ENCODE peak calls at places on chromosomes 2 and 18, in nine cellular contexts. J is kidney; C is CD4-positive, CD25-positive, alpha-beta regulatory T cell; N is memory B cell; U is stomach; X is NCI-H748 treated with DMSO at 0.1 percent for 48 hours; A is fibroblast of lung; S is globus pallidus; B is KG1. L is an unnamed sample.
A peak's percentile ranks its signal among the peaks of the same experiment; 100 is the strongest.

GRCh38 chr18:45997689-45998088 is 30.6 kb upstream of the EPG5 start:
- DNase-seq in S (no peak), A (no peak), B (no peak), J (no peak), U (no peak), N (no peak), X (no peak), C (peak; percentile 60), L (no peak)

GRCh38 chr2:74690571-74690970 is 36.5 kb downstream of the SEMA4F start:
- DNase-seq in A (peak; percentile 50), X (peak; percentile 44), U (no peak), N (no peak), C (peak; percentile 63), J (no peak), S (peak; percentile 47), B (peak; percentile 45), L (peak; percentile 29)

GRCh38 chr2:102735431-102736130 is 26.2 kb upstream of the TMEM182 start:
- DNase-seq in S (peak; percentile 3), U (peak; percentile 52), C (no peak), B (no peak), J (no peak), X (peak; percentile 7), N (no peak), A (peak; percentile 25), L (no peak)

GRCh38 chr18:13051159-13051558 is 60.0 kb downstream of the CEP192 start:
- DNase-seq in X (no peak), A (peak; percentile 19), U (no peak), C (no peak), N (no peak), J (no peak), S (no peak), B (no peak), L (no peak)

GRCh38 chr2:151280276-151280675 is 9.2 kb downstream of the NMI start:
- DNase-seq in J (no peak), N (no peak), S (no peak), C (no peak), B (no peak), U (no peak), X (no peak), A (peak; percentile 39), L (no peak)

GRCh38 chr18:26544459-26544858 is 3.9 kb downstream of the KCTD1 start:
- DNase-seq in X (no peak), S (no peak), A (no peak), C (no peak), U (no peak), N (no peak), B (no peak), J (no peak), L (no peak)

GRCh38 chr2:37786153-37786809 is 114.8 kb upstream of the CDC42EP3 start:
- DNase-seq in B (no peak), U (no peak), N (no peak), C (no peak), J (no peak), S (no peak), X (no peak), A (no peak), L (no peak)

GRCh38 chr2:46978696-46979095 is 63.1 kb upstream of the MCFD2 start:
- DNase-seq in A (no peak), B (no peak), N (no peak), U (no peak), S (no peak), C (peak; percentile 78), X (no peak), J (no peak), L (no peak)

GRCh38 chr18:49564435-49564834 is 2.6 kb downstream of the LIPG start:
- DNase-seq in X (no peak), A (no peak), B (no peak), U (no peak), N (no peak), C (no peak), J (no peak), S (no peak), L (no peak)

GRCh38 chr2:42974303-42974696 is 181.9 kb upstream of the HAAO start:
- DNase-seq in U (no peak), S (no peak), B (no peak), J (no peak), X (no peak), N (no peak), A (peak; percentile 51), C (no peak), L (no peak)

GRCh38 chr2:229686122-229686919 is 28.0 kb downstream of the DNER start:
- DNase-seq in X (peak; percentile 42), B (no peak), U (no peak), S (no peak), J (no peak), C (no peak), A (no peak), N (no peak), L (peak; percentile 53)

GRCh38 chr2:21263622-21264021 is 139.9 kb downstream of the TDRD15 start:
- DNase-seq in S (peak; percentile 96), N (no peak), X (no peak), J (no peak), A (no peak), U (no peak), C (no peak), B (no peak), L (no peak)

GRCh38 chr18:63237911-63238710 is 81.5 kb downstream of the BCL2 start:
- DNase-seq in J (no peak), N (no peak), C (no peak), X (no peak), B (no peak), S (peak; percentile 74), U (no peak), A (peak; percentile 95), L (no peak)

GRCh38 chr2:96618599-96619283 is 19.4 kb downstream of the KANSL3 start:
- DNase-seq in N (no peak), X (no peak), U (no peak), B (no peak), A (peak; percentile 50), J (no peak), S (no peak), C (no peak), L (no peak)

GRCh38 chr2:147013696-147014392 is 831.0 kb upstream of the ACVR2A start:
- DNase-seq in B (no peak), X (no peak), S (no peak), J (no peak), N (no peak), U (no peak), A (no peak), C (no peak), L (no peak)

GRCh38 chr2:148813603-148814065 is 61.4 kb upstream of the KIF5C start:
- DNase-seq in U (peak; percentile 28), B (no peak), C (peak; percentile 38), X (no peak), J (no peak), S (no peak), A (no peak), N (peak; percentile 39), L (no peak)

GRCh38 chr2:33240178-33240577 is 236.3 kb upstream of the RASGRP3 start:
- DNase-seq in C (no peak), N (no peak), X (no peak), J (no peak), S (no peak), U (no peak), B (no peak), A (peak; percentile 86), L (no peak)

GRCh38 chr2:160227252-160227651 is 27.2 kb upstream of the ITGB6 start:
- DNase-seq in B (no peak), N (no peak), J (no peak), C (peak; percentile 22), A (peak; percentile 80), S (no peak), X (no peak), U (no peak), L (no peak)

GRCh38 chr2:216666461-216667233 is 28.7 kb downstream of the IGFBP5 start:
- DNase-seq in C (peak; percentile 67), A (peak; percentile 56), U (peak; percentile 79), S (peak; percentile 67), J (peak; percentile 74), B (peak; percentile 32), X (peak; percentile 72), N (peak; percentile 63), L (peak; percentile 63)

GRCh38 chr2:183185534-183185933 is 61.3 kb downstream of the NUP35 start:
- DNase-seq in J (no peak), U (no peak), B (no peak), X (no peak), C (no peak), A (no peak), S (no peak), N (no peak), L (no peak)

GRCh38 chr2:43890855-43891254 is 52.1 kb downstream of the ABCG8 start:
- DNase-seq in C (no peak), N (no peak), B (no peak), A (peak; percentile 53), X (no peak), U (no peak), S (no peak), J (no peak), L (no peak)